ENCODE peak calls at places on chromosomes 16 and 17, in six cellular contexts. F is CD8-positive, alpha-beta memory T cell; U is thoracic aorta; W is Panc1; L is heart right ventricle; O is pancreas. S is an unnamed sample.

GRCh38 chr17:58330997-58331814 is 2.6 kb upstream of the TSPOAP1 start:
- DNase-seq in U (no peak), O (peak; percentile 61), W (no peak), L (no peak), F (peak; percentile 65), S (peak; percentile 94)

GRCh38 chr17:64054304-64054703 is 33.9 kb upstream of the ICAM2 start:
- DNase-seq in L (no peak), U (no peak), F (no peak), W (no peak), O (no peak), S (no peak)

GRCh38 chr16:29852654-29853053 is 10.4 kb downstream of the CDIPT start:
- DNase-seq in W (no peak), F (no peak), O (no peak), U (no peak), L (peak; percentile 43), S (no peak)

GRCh38 chr17:61431594-61432311 is 20.5 kb upstream of the TBX4 start:
- DNase-seq in L (no peak), W (no peak), F (no peak), U (no peak), O (no peak), S (no peak)

GRCh38 chr16:76464973-76465620 is 187.9 kb downstream of the CNTNAP4 start:
- DNase-seq in L (no peak), W (no peak), F (no peak), U (no peak), O (no peak), S (no peak)

GRCh38 chr17:50551433-50551815 is 4.5 kb downstream of the SPATA20 start:
- DNase-seq in O (peak; percentile 70), F (no peak), U (no peak), W (no peak), L (no peak), S (no peak)

GRCh38 chr16:89860747-89861304 is 12.6 kb upstream of the TCF25 start:
- DNase-seq in F (peak; percentile 74), U (no peak), W (peak; percentile 32), L (peak; percentile 49), O (peak; percentile 89), S (peak; percentile 94)

GRCh38 chr16:19136549-19137196 is 22.9 kb downstream of the ITPRIPL2 start:
- DNase-seq in U (no peak), F (no peak), L (no peak), W (no peak), O (no peak), S (no peak)

GRCh38 chr17:1506649-1507254 is 9.7 kb downstream of the INPP5K start:
- DNase-seq in O (no peak), F (no peak), U (no peak), L (peak; percentile 59), W (no peak), S (no peak)

GRCh38 chr16:10098991-10099390 is 83.2 kb downstream of the GRIN2A start:
- DNase-seq in O (no peak), L (no peak), F (no peak), U (no peak), W (no peak), S (no peak)

GRCh38 chr17:78132086-78132676 is 1.6 kb downstream of the TMC8 start:
- DNase-seq in O (peak; percentile 65), W (no peak), F (peak; percentile 83), U (no peak), L (no peak), S (peak; percentile 97)

GRCh38 chr16:8926827-8927226 is 36.9 kb downstream of the USP7 start:
- DNase-seq in L (no peak), O (no peak), U (no peak), F (no peak), W (no peak), S (no peak)

GRCh38 chr16:15599303-15600070 is 43.5 kb downstream of the MARF1 start:
- DNase-seq in O (no peak), U (no peak), W (no peak), L (no peak), F (no peak), S (no peak)

GRCh38 chr16:15483857-15484256 is 49.5 kb downstream of the BMERB1 start:
- DNase-seq in O (no peak), F (no peak), U (no peak), L (no peak), W (no peak), S (no peak)

GRCh38 chr16:19375561-19376158 is 42.0 kb upstream of the TMC5 start:
- DNase-seq in U (no peak), F (no peak), L (peak; percentile 44), O (no peak), W (peak; percentile 55), S (no peak)

GRCh38 chr17:33725675-33726271 is 432.7 kb upstream of the ASIC2 start:
- DNase-seq in W (no peak), L (peak; percentile 10), O (peak; percentile 51), U (no peak), F (no peak), S (no peak)

GRCh38 chr16:15482068-15482747 is 47.8 kb downstream of the BMERB1 start:
- DNase-seq in U (no peak), F (no peak), O (peak; percentile 78), W (peak; percentile 98), L (peak; percentile 58), S (no peak)

DNA sequence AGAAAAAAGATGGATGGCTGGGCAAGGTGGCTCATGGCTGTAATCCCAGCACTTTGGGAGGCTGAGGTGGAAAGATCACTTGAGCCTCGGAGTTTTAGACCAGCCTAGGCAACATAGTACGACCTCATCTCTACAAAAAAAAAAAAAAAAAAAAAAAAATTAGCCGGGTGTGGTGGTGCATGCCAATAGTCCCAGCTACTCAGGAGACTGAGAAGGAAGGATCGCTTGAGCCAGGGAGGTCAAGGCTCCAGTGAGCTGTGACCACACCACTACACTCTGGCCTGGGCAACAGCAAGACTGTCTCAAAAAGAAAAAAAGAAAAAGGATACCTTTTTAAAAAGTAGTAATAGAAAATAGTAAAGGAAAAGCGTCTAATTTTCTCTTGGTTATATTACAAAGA is 20.7 kb downstream of the ZNF652 start:
- DNase-seq in O (no peak), W (no peak), L (no peak), U (no peak), F (no peak), S (no peak)
- H3K27me3 ChIP-seq in O (no peaks in the 10 kb centered on the region), W (no peaks in the 10 kb centered on the region), L (no peaks in the 10 kb centered on the region), U (no peaks in the 10 kb centered on the region), F (no peaks in the 10 kb centered on the region), S (no peaks in the 10 kb centered on the region)

GRCh38 chr17:3897731-3898130 is 4.9 kb upstream of the CAMKK1 start:
- DNase-seq in U (no peak), F (no peak), O (peak; percentile 58), L (no peak), W (no peak), S (no peak)
- H3K4me1 ChIP-seq in U (peaks cover 21% of the 10 kb centered on the region), F (peaks cover 6% of the 10 kb centered on the region), O (peaks cover 28% of the 10 kb centered on the region), L (peaks cover 20% of the 10 kb centered on the region), W (peaks cover 5% of the 10 kb centered on the region), S (peaks cover 19% of the 10 kb centered on the region)

GRCh38 chr16:49918257-49918656 is 62.3 kb upstream of the ZNF423 start:
- DNase-seq in W (no peak), F (no peak), U (no peak), O (no peak), L (no peak), S (no peak)

GRCh38 chr16:49910761-49911160 is 54.8 kb upstream of the ZNF423 start:
- DNase-seq in W (no peak), U (no peak), L (no peak), O (peak; percentile 30), F (no peak), S (no peak)

GRCh38 chr16:49911430-49911829 is 55.5 kb upstream of the ZNF423 start:
- DNase-seq in F (no peak), U (no peak), L (no peak), O (peak; percentile 0), W (no peak), S (no peak)

GRCh38 chr16:49912688-49913087 is 56.8 kb upstream of the ZNF423 start:
- DNase-seq in W (no peak), O (no peak), U (no peak), F (no peak), L (no peak), S (no peak)

DNA sequence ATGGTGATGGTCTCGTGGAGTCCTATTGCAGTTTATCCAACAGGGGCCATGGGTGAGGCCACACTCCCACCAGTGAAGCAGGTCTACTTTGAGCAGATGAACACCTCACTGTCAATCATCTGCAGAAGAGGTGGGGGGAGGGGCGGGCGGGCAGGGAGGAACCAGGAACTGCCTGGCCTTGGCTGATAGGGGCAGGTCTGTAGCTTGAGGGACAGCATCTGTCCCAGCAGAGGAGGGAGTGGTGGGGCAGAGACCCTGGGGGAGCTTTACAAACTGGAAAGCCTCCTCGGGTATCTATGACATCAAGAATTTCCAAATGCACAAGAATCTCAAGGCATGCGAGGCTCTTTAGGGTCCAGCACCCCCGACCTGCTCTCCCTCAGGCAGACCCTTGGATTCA is 58.8 kb upstream of the ZNF423 start:
- DNase-seq in F (no peak), W (no peak), U (no peak), L (no peak), O (peak; percentile 5), S (no peak)
- H3K27me3 ChIP-seq in F (no peaks in the 10 kb centered on the region), W (no peaks in the 10 kb centered on the region), U (no peaks in the 10 kb centered on the region), L (no peaks in the 10 kb centered on the region), O (no peaks in the 10 kb centered on the region), S (no peaks in the 10 kb centered on the region)

GRCh38 chr16:81803332-81803731 is 24.2 kb downstream of the PLCG2 start:
- DNase-seq in U (no peak), W (no peak), F (no peak), L (no peak), O (no peak), S (no peak)
- H3K4me1 ChIP-seq in U (no peaks in the 10 kb centered on the region), W (no peaks in the 10 kb centered on the region), F (peaks cover 2% of the 10 kb centered on the region), L (peaks cover 6% of the 10 kb centered on the region), O (no peaks in the 10 kb centered on the region), S (peaks cover 10% of the 10 kb centered on the region)

DNA sequence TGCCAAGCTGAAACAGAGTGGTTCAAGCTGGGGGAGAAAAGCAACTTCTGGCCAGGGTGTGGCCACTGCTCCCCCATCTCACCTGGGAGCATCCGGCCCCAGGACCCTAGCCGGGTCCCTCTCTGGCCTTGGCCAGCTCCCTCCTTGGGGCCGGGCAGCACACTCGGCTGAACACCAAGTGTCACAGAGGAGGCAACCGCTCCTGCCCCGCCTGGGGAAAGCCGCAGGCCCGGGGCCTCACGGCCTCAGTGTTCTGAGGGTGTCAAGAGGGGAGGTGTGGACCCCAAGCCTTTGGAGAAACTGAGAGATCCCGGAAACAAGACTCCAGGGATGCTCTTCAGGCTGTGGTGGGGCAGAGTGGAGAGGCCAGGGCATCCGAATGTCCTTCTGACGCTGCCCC is 88.4 kb downstream of the ENGASE start:
- DNase-seq in O (no peak), L (no peak), F (no peak), U (no peak), W (no peak), S (no peak)
- H3K27me3 ChIP-seq in O (no peaks in the 10 kb centered on the region), L (peaks cover 59% of the 10 kb centered on the region), F (no peaks in the 10 kb centered on the region), U (no peaks in the 10 kb centered on the region), W (peaks cover 6% of the 10 kb centered on the region), S (peaks cover 21% of the 10 kb centered on the region)

GRCh38 chr16:81547919-81548216 is 103.3 kb downstream of the CMIP start:
- DNase-seq in U (no peak), L (no peak), W (no peak), F (no peak), O (no peak), S (no peak)
- H3K4me1 ChIP-seq in U (peaks cover 12% of the 10 kb centered on the region), L (peaks cover 11% of the 10 kb centered on the region), W (peaks cover 33% of the 10 kb centered on the region), F (peaks cover 9% of the 10 kb centered on the region), O (peaks cover 4% of the 10 kb centered on the region), S (peaks cover 19% of the 10 kb centered on the region)

DNA sequence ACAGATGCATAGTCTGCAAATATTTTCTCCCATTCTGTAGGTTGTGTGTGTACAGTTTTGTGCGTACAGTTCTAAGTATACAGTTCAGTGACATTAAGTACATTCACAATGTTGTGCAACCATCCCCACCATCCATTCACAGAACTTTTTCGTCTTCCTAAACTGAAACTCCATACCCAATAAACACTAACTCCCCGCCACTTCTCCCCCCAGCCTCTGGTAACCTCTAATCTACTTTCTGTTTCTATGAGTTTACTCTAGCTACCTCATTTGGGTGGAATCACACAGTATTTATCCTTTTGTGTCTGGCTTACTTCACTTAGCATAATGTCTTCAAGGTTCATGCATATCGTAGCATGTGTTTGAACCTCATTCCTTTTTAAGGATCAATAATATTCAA is 14.3 kb downstream of the PIK3R5 start:
- DNase-seq in W (no peak), F (no peak), O (no peak), U (no peak), L (no peak), S (no peak)
- H3K27me3 ChIP-seq in W (no peaks in the 10 kb centered on the region), F (no peaks in the 10 kb centered on the region), O (no peaks in the 10 kb centered on the region), U (no peaks in the 10 kb centered on the region), L (no peaks in the 10 kb centered on the region), S (no peaks in the 10 kb centered on the region)